ENCODE peak calls at places on chromosomes 4 and X, in four cellular contexts. W is K562, T is GM12878, O is HepG2. E is an unnamed sample.

GRCh38 chr4:158193171-158193749 is 17.0 kb upstream of the TMEM144 start:
- DNase-seq in T (no peak), W (peak), O (peak), E (peak)

GRCh38 chr4:106142616-106143015 is 173.4 kb downstream of the TBCK start:
- DNase-seq in O (no peak), W (no peak), T (no peak), E (no peak)

GRCh38 chr4:17616283-17616682 is 1.8 kb downstream of the MED28 start:
- DNase-seq in W (no peak), T (no peak), O (no peak), E (no peak)

GRCh38 chr4:88166608-88167007 is 8.2 kb upstream of the ABCG2 start:
- DNase-seq in W (no peak), O (no peak), T (no peak), E (no peak)

GRCh38 chr4:95513022-95513421 is 35.8 kb downstream of the UNC5C start:
- DNase-seq in W (no peak), O (no peak), T (no peak), E (no peak)

GRCh38 chr4:532588-533317 is 33.7 kb downstream of the PIGG start:
- DNase-seq in W (peak), T (no peak), O (no peak), E (peak)

GRCh38 chrX:108735087-108735679 is 1.2 kb downstream of the IRS4 start:
- DNase-seq in T (no peak), O (no peak), W (no peak), E (peak)

GRCh38 chr4:2484993-2485392 is 16.1 kb downstream of the RNF4 start:
- DNase-seq in W (no peak), O (no peak), T (peak), E (no peak)

GRCh38 chr4:145819246-145820181 is 119.1 kb downstream of the ZNF827 start:
- DNase-seq in O (no peak), T (no peak), W (no peak), E (no peak)

GRCh38 chr4:37503231-37503630 is 182.9 kb downstream of the RELL1 start:
- DNase-seq in O (no peak), T (no peak), W (no peak), E (no peak)

GRCh38 chr4:98284640-98285046 is 23.5 kb downstream of the RAP1GDS1 start:
- DNase-seq in T (no peak), W (no peak), O (no peak), E (peak)

GRCh38 chrX:9612146-9612505 is 147.3 kb downstream of the TBL1X start:
- DNase-seq in W (no peak), O (no peak), T (no peak), E (no peak)

GRCh38 chrX:147173586-147173985 is 359.0 kb upstream of the CXorf51A start:
- DNase-seq in T (no peak), W (no peak), O (no peak), E (no peak)

GRCh38 chr4:86184216-86184915 is 175.5 kb downstream of the MAPK10 start:
- DNase-seq in W (no peak), T (no peak), O (no peak), E (no peak)

GRCh38 chrX:40080896-40081678 is 16.7 kb downstream of the BCOR start:
- DNase-seq in T (no peak), O (no peak), W (no peak), E (no peak)

GRCh38 chr4:123443401-123444297 is 47.1 kb downstream of the SPRY1 start:
- DNase-seq in W (no peak), T (peak), O (no peak), E (no peak)

GRCh38 chr4:61805979-61806378 is 605.9 kb downstream of the ADGRL3 start:
- DNase-seq in O (no peak), T (no peak), W (no peak), E (no peak)

GRCh38 chr4:108493596-108493931 is 126.8 kb upstream of the RPL34 start:
- DNase-seq in T (no peak), O (no peak), W (no peak), E (no peak)

GRCh38 chr4:10075158-10075863 is 41.3 kb downstream of the WDR1 start:
- DNase-seq in W (no peak), O (no peak), T (no peak), E (no peak)

GRCh38 chr4:153489856-153490558 is 23.8 kb downstream of the TMEM131L start:
- DNase-seq in O (no peak), T (no peak), W (no peak), E (no peak)

GRCh38 chr4:22170353-22170752 is 221.8 kb upstream of the KCNIP4 start:
- DNase-seq in O (no peak), T (no peak), W (no peak), E (no peak)

GRCh38 chrX:38987135-38987780 is 186.0 kb downstream of the MID1IP1 start:
- DNase-seq in T (no peak), W (no peak), O (no peak), E (no peak)

GRCh38 chrX:38986586-38986985 is 185.3 kb downstream of the MID1IP1 start:
- DNase-seq in W (no peak), O (no peak), T (no peak), E (no peak)

GRCh38 chrX:38985945-38986344 is 184.7 kb downstream of the MID1IP1 start:
- DNase-seq in T (no peak), W (no peak), O (no peak), E (no peak)

GRCh38 chrX:38982843-38983242 is 181.6 kb downstream of the MID1IP1 start:
- DNase-seq in O (no peak), W (no peak), T (no peak), E (no peak)

GRCh38 chrX:38985375-38985774 is 184.1 kb downstream of the MID1IP1 start:
- DNase-seq in W (peak), T (no peak), O (no peak), E (peak)
- TF ChIP-seq FOXK2 in W (no peak), T (no peak), O (no peak), E (no peak)

DNA sequence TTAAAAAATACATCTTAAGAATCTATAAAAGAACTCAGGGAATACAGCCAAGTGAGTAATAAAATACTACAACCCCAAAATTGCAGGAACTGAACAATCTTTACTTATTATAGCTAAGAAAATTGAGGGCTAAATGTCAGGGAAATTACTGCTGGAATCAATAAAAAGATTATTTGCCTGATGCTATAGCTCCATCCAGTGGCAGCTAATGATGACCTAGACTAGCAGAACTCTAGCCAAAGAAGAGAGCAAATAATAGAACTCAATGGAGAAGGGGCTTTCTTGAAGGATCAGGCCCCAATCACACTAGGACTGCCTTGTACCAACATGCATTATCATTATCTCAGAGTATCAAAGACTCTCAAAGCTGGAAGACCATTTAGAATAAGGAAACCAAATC is 85.0 kb upstream of the FAM241A start:
- DNase-seq in O (peak), W (no peak), T (no peak), E (peak)
- TF ChIP-seq FOXK2 in O (no peak), W (no peak), T (no peak), E (no peak)

DNA sequence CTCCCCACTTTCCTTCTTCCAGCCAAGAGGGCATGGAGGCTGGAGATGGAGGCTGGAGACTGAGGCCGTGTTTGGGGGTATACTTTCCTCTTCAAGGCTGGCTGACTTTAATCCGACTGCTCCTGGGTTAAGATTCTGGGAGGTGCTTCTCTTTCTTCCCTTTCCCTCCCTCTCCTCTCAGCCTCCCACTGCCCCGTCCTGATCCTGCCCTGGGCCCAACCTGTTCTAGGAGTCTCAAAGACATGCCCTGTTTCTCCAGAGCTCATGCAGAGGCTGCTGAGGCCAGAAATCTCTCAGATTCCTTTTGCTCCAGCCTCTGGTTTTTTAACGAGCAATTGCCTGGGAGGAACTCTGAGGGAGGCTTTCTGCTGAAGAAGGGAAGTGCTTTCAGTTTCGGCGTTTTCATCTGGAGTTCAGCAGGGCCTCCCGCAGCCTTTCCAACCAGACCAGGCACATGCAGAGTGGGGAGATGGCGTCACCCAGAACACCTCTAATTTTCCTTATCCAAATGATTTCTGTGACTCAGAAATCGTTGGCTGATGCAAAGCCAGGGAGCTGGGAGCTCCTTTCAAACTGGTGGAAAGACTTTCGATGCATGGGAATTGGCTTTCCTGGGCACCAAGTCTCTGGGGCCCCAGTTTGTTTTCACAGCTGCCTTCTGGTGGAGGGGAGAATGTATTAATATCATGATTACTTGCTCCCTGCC is 34.5 kb upstream of the FAM9C start:
- DNase-seq in T (no peak), O (no peak), W (no peak), E (no peak)
- TF ChIP-seq FOXK2 in T (no peak), O (no peak), W (no peak), E (no peak)

GRCh38 chr4:7985072-7985471 is 45.4 kb upstream of the AFAP1 start:
- DNase-seq in T (no peak), W (no peak), O (no peak), E (no peak)

GRCh38 chr4:7988437-7988836 is 48.8 kb upstream of the AFAP1 start:
- DNase-seq in T (no peak), O (no peak), W (no peak), E (no peak)

GRCh38 chr4:7989654-7990053 is 50.0 kb upstream of the AFAP1 start:
- DNase-seq in T (no peak), W (no peak), O (no peak), E (no peak)

GRCh38 chr4:7985891-7986441 is 46.3 kb upstream of the AFAP1 start:
- DNase-seq in W (no peak), O (peak), T (no peak), E (no peak)

GRCh38 chr4:7987148-7987989 is 47.7 kb upstream of the AFAP1 start:
- DNase-seq in T (peak), O (peak), W (peak), E (peak)
- TF ChIP-seq FOXK2 in T (no peak), O (no peak), W (no peak), E (no peak)

DNA sequence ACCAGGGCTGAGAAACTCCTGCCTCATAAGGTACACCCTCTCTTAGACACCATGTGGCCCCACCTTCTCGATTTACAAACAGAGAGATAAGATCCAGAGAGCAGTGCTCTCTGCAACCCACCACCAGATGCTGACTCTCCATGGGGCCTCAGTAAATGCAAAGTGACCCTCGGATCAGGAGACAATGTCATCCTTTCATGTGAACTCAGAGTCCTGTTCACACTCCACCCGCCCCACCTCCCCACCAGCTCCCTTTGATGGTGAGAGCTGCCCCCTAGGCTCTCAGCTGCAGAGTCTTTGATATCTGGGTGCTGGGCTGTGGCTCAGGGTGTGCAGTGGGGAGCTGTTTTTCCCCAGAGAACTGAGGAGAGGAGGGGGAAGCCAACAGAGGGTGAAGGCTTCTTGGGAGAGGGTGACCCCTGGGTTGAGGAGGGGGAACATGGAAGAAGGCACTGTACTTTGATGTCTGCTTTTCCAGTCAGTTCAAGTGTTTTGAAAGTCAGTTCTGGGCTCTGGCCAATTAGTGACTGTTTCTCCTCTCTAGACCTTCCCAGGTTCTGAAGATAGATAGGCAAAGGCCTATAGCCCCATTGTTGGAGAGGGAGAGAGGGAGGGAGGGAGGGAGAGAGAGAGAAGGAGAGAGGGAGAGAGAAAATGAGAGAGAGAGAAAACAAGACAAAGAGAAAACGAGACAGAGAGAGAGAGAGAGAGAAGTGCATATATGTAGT is 88.2 kb downstream of the SCD5 start:
- DNase-seq in W (no peak), O (peak), T (no peak), E (no peak)
- TF ChIP-seq FOXK2 in W (no peak), O (no peak), T (no peak), E (no peak)